ENCODE peak calls at places on chromosomes 7 and 10, in five cellular contexts. One of them, this sample, is unnamed.

GRCh38 chr10:3811331-3811870 is 26.4 kb upstream of the KLF6 start:
- DNase-seq in HCT116: no peak
- DNase-seq in dorsolateral prefrontal cortex: no peak
- DNase-seq in fibroblast of mammary gland: peak
- DNase-seq in cardiac fibroblast: peak
- DNase-seq in this sample: peak

GRCh38 chr10:61157182-61157581 is 213.2 kb upstream of the RHOBTB1 start:
- DNase-seq in HCT116: no peak
- DNase-seq in dorsolateral prefrontal cortex: no peak
- DNase-seq in fibroblast of mammary gland: peak
- DNase-seq in cardiac fibroblast: peak
- DNase-seq in this sample: no peak

GRCh38 chr7:96236198-96237039 is 85.5 kb downstream of the SLC25A13 start:
- DNase-seq in HCT116: peak
- DNase-seq in dorsolateral prefrontal cortex: no peak
- DNase-seq in fibroblast of mammary gland: peak
- DNase-seq in cardiac fibroblast: peak
- DNase-seq in this sample: peak

GRCh38 chr10:73810735-73811465 is 498 bp downstream of the NDST2 start:
- DNase-seq in HCT116: no peak
- DNase-seq in dorsolateral prefrontal cortex: peak
- DNase-seq in fibroblast of mammary gland: peak
- DNase-seq in cardiac fibroblast: no peak
- DNase-seq in this sample: no peak

GRCh38 chr7:41777894-41778596 is 75.2 kb upstream of the INHBA start:
- DNase-seq in HCT116: no peak
- DNase-seq in dorsolateral prefrontal cortex: no peak
- DNase-seq in fibroblast of mammary gland: no peak
- DNase-seq in cardiac fibroblast: no peak
- DNase-seq in this sample: no peak

GRCh38 chr7:38681882-38682281 is 50.7 kb upstream of the AMPH start:
- DNase-seq in HCT116: no peak
- DNase-seq in dorsolateral prefrontal cortex: no peak
- DNase-seq in fibroblast of mammary gland: peak
- DNase-seq in cardiac fibroblast: peak
- DNase-seq in this sample: no peak

GRCh38 chr7:16978358-16979244 is 96.8 kb upstream of the AGR3 start:
- DNase-seq in HCT116: no peak
- DNase-seq in dorsolateral prefrontal cortex: no peak
- DNase-seq in fibroblast of mammary gland: peak
- DNase-seq in cardiac fibroblast: peak
- DNase-seq in this sample: peak

GRCh38 chr7:1947586-1948217 is 277.6 kb downstream of the ELFN1 start:
- DNase-seq in HCT116: no peak
- DNase-seq in dorsolateral prefrontal cortex: peak
- DNase-seq in fibroblast of mammary gland: no peak
- DNase-seq in cardiac fibroblast: no peak
- DNase-seq in this sample: no peak

GRCh38 chr7:27873981-27874957 is 134.3 kb downstream of the TAX1BP1 start:
- DNase-seq in HCT116: no peak
- DNase-seq in dorsolateral prefrontal cortex: no peak
- DNase-seq in fibroblast of mammary gland: peak
- DNase-seq in cardiac fibroblast: peak
- DNase-seq in this sample: peak

GRCh38 chr10:44946201-44946600 is 13.4 kb upstream of the RASSF4 start:
- DNase-seq in HCT116: no peak
- DNase-seq in dorsolateral prefrontal cortex: no peak
- DNase-seq in fibroblast of mammary gland: peak
- DNase-seq in cardiac fibroblast: peak
- DNase-seq in this sample: no peak

GRCh38 chr10:44948713-44949112 is 10.9 kb upstream of the RASSF4 start:
- DNase-seq in HCT116: no peak
- DNase-seq in dorsolateral prefrontal cortex: no peak
- DNase-seq in fibroblast of mammary gland: no peak
- DNase-seq in cardiac fibroblast: no peak
- DNase-seq in this sample: no peak

GRCh38 chr10:44949915-44950314 is 9.7 kb upstream of the RASSF4 start:
- DNase-seq in HCT116: no peak
- DNase-seq in dorsolateral prefrontal cortex: no peak
- DNase-seq in fibroblast of mammary gland: no peak
- DNase-seq in cardiac fibroblast: no peak
- DNase-seq in this sample: no peak

GRCh38 chr10:44949127-44949802 is 10.3 kb upstream of the RASSF4 start:
- DNase-seq in HCT116: no peak
- DNase-seq in dorsolateral prefrontal cortex: no peak
- DNase-seq in fibroblast of mammary gland: no peak
- DNase-seq in cardiac fibroblast: no peak
- DNase-seq in this sample: no peak

DNA sequence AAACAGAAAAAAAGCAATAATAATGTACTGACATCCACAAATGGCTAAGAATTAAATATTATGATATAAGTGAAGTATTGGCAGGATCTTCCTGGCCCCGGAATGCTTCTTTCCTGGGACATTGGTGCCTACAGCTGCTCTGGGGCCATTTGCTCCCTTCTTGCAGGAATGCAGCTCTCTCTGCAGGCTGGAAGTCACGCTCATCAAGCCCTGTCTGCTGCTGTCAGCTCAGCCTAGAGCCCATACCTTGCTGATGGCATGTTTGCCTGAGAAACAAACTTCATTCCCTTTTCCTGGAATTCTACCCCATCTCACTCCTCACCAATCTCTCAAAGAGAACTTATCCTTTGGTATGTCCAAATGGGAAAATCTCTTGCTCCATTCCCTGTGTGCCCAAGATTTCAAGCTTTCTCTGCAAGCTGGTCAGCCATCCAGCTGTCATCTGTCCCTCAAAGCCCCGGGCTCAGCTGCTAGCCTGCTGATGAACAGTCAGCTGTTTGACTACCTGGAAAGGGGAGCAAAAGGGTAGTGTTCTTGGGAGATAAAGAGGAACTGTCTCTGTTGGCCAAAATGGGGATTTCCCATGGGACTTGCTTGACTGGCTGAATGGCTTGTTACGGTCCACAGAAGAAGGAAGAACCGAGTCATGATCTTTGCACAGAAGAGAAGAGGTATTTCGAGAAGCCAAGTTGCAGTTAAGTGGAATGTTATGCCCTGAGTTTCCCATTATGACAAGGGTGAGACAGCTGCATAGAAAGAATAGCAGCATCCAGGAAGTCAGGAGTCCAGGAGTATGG is 12.0 kb upstream of the RASSF4 start:
- DNase-seq in HCT116: no peak
- DNase-seq in dorsolateral prefrontal cortex: no peak
- DNase-seq in fibroblast of mammary gland: no peak
- DNase-seq in cardiac fibroblast: no peak
- DNase-seq in this sample: no peak
- H3K4me3 ChIP-seq in HCT116: no peak
- H3K4me3 ChIP-seq in dorsolateral prefrontal cortex: no peak
- H3K4me3 ChIP-seq in fibroblast of mammary gland: no peak
- H3K4me3 ChIP-seq in cardiac fibroblast: no peak
- H3K4me3 ChIP-seq in this sample: no peak

DNA sequence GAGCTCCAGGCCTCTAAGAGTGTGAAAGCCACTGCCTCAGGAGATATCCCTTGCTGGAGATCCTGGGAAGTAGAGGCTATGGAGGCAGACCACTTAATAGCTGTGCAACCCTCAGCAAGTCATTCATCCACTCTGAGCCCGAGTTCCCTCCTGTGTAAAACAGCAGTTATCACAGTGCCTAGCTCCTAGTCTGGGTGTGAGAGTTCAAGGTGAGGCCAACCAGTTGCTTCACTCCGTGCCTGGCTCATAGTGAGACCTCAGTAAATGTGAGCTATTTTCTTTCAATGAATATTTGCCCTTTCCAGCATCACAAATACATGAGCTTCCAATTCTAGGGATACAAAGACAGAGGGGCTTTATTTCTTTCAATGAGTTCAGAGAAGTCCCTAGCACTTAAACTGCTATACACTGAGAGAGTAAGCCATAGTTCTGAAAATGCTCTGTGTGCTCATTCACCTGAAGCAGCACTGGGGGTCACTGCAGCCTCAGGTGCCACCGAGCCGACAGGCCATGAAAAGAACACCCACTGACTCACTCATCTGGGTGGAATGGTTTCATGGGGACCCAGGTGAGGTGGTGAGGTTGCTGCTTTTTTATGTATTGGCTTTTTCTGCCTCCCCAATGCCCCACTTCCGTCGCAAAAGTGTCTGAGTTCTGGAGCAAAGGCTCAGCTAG is 259.8 kb downstream of the KCNMA1 start:
- DNase-seq in HCT116: no peak
- DNase-seq in dorsolateral prefrontal cortex: no peak
- DNase-seq in fibroblast of mammary gland: no peak
- DNase-seq in cardiac fibroblast: no peak
- DNase-seq in this sample: no peak
- TF ChIP-seq CTCF in HCT116: peak
- TF ChIP-seq CTCF in dorsolateral prefrontal cortex: no peak
- TF ChIP-seq CTCF in fibroblast of mammary gland: no peak
- TF ChIP-seq CTCF in cardiac fibroblast: no peak
- TF ChIP-seq CTCF in this sample: peak

DNA sequence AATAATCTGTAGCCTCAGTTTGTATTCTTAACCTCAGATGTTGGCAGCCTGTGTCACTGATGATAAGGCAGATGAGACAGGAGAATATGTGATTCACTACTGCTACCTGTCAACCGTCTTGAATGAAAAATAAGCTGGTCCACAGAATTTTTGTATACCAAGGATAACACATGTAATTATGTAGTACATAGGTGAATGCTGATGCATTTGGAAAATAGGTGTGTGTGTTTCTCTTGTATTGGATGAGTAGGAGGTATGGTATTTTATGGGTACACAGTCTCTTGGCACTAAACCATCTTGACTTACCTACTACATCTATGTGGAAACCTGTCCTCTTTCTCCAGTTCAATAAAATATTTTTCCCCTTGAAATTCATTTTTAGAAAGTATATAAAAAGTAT is 20.7 kb upstream of the ZRANB1 start:
- DNase-seq in HCT116: no peak
- DNase-seq in dorsolateral prefrontal cortex: no peak
- DNase-seq in fibroblast of mammary gland: no peak
- DNase-seq in cardiac fibroblast: no peak
- DNase-seq in this sample: no peak
- H3K4me3 ChIP-seq in HCT116: no peak
- H3K4me3 ChIP-seq in dorsolateral prefrontal cortex: no peak
- H3K4me3 ChIP-seq in fibroblast of mammary gland: no peak
- H3K4me3 ChIP-seq in cardiac fibroblast: no peak
- H3K4me3 ChIP-seq in this sample: no peak

GRCh38 chr7:132577206-132578049 is 1.2 kb upstream of the PLXNA4 start:
- DNase-seq in HCT116: no peak
- DNase-seq in dorsolateral prefrontal cortex: peak
- DNase-seq in fibroblast of mammary gland: peak
- DNase-seq in cardiac fibroblast: peak
- DNase-seq in this sample: no peak
- TF ChIP-seq CTCF in HCT116: no peak
- TF ChIP-seq CTCF in dorsolateral prefrontal cortex: peak
- TF ChIP-seq CTCF in fibroblast of mammary gland: no peak
- TF ChIP-seq CTCF in cardiac fibroblast: no peak
- TF ChIP-seq CTCF in this sample: no peak

DNA sequence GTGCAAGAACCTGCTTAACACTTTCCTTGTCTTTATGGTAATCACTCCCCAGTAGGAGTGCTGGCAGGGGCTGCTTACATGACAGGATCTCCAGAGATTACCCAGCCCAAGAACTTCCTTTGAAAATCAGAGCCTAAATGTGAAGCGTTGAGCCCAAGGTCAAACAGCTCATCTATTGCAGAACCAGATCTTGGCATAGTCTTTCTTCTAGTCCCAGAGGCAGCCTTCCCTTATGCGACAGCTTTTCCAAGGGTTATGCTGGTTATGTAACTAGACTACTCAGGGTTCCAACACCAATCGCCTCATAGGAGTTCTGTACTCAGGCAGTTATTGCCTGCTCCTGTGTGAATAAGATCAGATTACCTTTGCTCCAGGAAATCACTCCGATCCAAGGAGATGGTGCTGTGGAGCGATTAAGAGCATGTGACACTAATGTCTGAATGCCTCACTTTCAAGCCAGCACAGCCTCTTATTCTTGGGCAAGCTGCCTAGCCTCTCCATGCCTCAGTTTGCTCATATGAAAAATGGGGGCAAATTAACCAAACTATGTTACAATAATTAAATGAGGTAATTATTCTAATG is 8.4 kb upstream of the LGI1 start:
- DNase-seq in HCT116: no peak
- DNase-seq in dorsolateral prefrontal cortex: no peak
- DNase-seq in fibroblast of mammary gland: peak
- DNase-seq in cardiac fibroblast: no peak
- DNase-seq in this sample: peak
- H3K4me3 ChIP-seq in HCT116: no peak
- H3K4me3 ChIP-seq in dorsolateral prefrontal cortex: no peak
- H3K4me3 ChIP-seq in fibroblast of mammary gland: no peak
- H3K4me3 ChIP-seq in cardiac fibroblast: no peak
- H3K4me3 ChIP-seq in this sample: no peak

DNA sequence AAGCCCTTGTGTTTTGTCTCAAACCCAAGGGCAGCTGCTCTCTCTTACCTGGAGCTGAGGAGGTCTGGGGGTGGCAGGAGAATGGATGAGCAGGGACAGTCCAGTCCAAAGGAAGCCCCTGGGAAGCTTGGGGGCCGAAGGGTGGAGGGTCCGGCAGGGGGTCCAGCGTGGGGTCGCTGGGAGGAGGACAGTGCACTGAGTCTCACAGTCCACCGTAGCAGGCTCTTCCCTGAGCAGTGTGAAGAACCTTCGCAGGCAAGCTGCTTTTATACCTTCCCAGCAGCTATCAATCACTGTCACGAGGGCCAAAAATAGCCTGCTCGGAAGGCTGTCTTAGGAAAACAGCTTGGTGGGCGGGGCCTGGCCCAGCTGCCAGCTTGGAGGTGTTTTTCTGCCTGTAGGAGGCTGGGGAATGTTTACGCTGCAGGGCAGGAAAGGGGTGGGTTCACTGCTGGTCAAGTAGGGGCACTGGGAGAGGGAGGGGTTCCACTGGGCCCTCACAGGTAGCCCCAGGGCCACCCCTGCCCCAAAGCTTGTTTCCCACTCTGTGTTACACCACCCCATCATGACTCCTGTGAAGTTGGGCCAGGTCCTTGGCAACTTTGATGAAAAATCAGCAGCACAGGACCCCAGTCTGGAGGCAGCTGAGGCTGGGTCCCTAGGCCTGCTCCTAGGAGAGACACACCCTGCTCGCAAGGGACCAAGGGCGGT is at the start of gene DEPP1:
- DNase-seq in HCT116: peak
- DNase-seq in dorsolateral prefrontal cortex: peak
- DNase-seq in fibroblast of mammary gland: peak
- DNase-seq in cardiac fibroblast: peak
- DNase-seq in this sample: peak
- TF ChIP-seq CTCF in HCT116: no peak
- TF ChIP-seq CTCF in dorsolateral prefrontal cortex: no peak
- TF ChIP-seq CTCF in fibroblast of mammary gland: peak
- TF ChIP-seq CTCF in cardiac fibroblast: peak
- TF ChIP-seq CTCF in this sample: peak

DNA sequence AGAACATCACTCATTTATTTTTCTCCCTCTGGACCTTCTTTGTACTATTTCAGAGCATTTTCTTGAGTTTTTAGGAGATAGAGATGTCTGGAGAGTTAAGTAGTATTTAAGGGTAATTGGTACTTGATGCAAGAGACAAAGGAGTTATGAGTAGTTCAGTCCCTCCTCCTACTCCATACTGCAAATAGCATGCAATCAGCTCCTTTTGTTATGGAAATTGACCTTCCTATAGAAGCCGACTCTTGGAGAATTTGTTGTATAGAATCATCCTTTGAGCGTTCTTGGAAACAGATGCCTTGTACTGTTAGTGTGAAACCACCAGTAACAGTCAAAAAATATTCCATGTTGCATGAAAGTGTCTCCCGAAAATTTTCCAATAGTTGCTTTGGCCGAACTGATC is 428.2 kb upstream of the GALNT17 start:
- DNase-seq in HCT116: no peak
- DNase-seq in dorsolateral prefrontal cortex: no peak
- DNase-seq in fibroblast of mammary gland: no peak
- DNase-seq in cardiac fibroblast: no peak
- DNase-seq in this sample: no peak
- H3K4me3 ChIP-seq in HCT116: no peak
- H3K4me3 ChIP-seq in dorsolateral prefrontal cortex: no peak
- H3K4me3 ChIP-seq in fibroblast of mammary gland: no peak
- H3K4me3 ChIP-seq in cardiac fibroblast: no peak
- H3K4me3 ChIP-seq in this sample: no peak

GRCh38 chr7:70775570-70776156 is 356.3 kb upstream of the GALNT17 start:
- DNase-seq in HCT116: no peak
- DNase-seq in dorsolateral prefrontal cortex: no peak
- DNase-seq in fibroblast of mammary gland: peak
- DNase-seq in cardiac fibroblast: peak
- DNase-seq in this sample: no peak
- TF ChIP-seq CTCF in HCT116: no peak
- TF ChIP-seq CTCF in dorsolateral prefrontal cortex: peak
- TF ChIP-seq CTCF in fibroblast of mammary gland: peak
- TF ChIP-seq CTCF in cardiac fibroblast: no peak
- TF ChIP-seq CTCF in this sample: peak